ENCODE peak calls at places on chromosomes 6 and 20, in four cellular contexts. R, K, X and C are unnamed samples.

GRCh38 chr20:2101057-2101934 is at the start of gene STK35:
- DNase-seq in R (no peak), K (no peak), X (no peak), C (peak)

GRCh38 chr6:111614833-111615582 is 9.3 kb upstream of the TRAF3IP2 start:
- DNase-seq in R (peak), K (no peak), X (no peak), C (no peak)

GRCh38 chr6:154111025-154111424 is 72.0 kb downstream of the OPRM1 start:
- DNase-seq in R (no peak), K (no peak), X (no peak), C (no peak)

GRCh38 chr20:58652606-58653303 is 1.7 kb downstream of the STX16 start:
- DNase-seq in R (no peak), K (no peak), X (no peak), C (no peak)

GRCh38 chr6:167863897-167864296 is 37.2 kb downstream of the AFDN start:
- DNase-seq in R (no peak), K (no peak), X (no peak), C (no peak)

GRCh38 chr6:8859501-8859900 is 424.2 kb upstream of the SLC35B3 start:
- DNase-seq in R (no peak), K (no peak), X (no peak), C (no peak)

GRCh38 chr20:37522258-37523011 is 1.4 kb downstream of the NNAT start:
- DNase-seq in R (peak), K (no peak), X (no peak), C (no peak)

GRCh38 chr20:3093861-3094361 is 9.4 kb upstream of the AVP start:
- DNase-seq in R (no peak), K (no peak), X (no peak), C (no peak)

GRCh38 chr6:38876470-38876869 is 161.4 kb downstream of the DNAH8 start:
- DNase-seq in R (no peak), K (no peak), X (no peak), C (no peak)

GRCh38 chr20:57560554-57561355 is at the start of gene PCK1:
- DNase-seq in R (no peak), K (no peak), X (no peak), C (no peak)
- H3K4me3 ChIP-seq in R (no peak), K (no peak), X (no peak), C (no peak)

DNA sequence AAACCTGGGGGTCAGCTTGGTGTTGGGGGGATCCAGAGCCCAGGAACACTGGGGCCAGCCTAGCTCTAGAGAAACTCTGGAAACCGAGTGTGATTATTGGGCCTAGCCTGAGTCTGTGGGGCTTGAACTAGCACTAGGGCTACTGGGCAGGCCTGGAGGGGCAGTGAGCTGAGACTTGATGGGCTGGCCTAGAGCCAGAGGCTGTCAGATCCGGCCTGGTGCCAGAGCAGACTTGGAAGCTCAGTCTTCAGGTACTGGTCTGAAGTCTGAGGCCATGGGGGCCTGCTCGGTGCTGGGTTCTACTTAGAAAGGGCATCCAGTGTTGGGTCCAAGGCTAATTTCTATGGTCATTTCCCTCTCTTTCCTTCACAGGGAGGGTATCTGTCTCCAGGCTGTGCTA is 2.7 kb downstream of the DEFB112 start:
- DNase-seq in R (no peak), K (no peak), X (no peak), C (no peak)
- H3K4me3 ChIP-seq in R (no peak), K (no peak), X (no peak), C (no peak)

DNA sequence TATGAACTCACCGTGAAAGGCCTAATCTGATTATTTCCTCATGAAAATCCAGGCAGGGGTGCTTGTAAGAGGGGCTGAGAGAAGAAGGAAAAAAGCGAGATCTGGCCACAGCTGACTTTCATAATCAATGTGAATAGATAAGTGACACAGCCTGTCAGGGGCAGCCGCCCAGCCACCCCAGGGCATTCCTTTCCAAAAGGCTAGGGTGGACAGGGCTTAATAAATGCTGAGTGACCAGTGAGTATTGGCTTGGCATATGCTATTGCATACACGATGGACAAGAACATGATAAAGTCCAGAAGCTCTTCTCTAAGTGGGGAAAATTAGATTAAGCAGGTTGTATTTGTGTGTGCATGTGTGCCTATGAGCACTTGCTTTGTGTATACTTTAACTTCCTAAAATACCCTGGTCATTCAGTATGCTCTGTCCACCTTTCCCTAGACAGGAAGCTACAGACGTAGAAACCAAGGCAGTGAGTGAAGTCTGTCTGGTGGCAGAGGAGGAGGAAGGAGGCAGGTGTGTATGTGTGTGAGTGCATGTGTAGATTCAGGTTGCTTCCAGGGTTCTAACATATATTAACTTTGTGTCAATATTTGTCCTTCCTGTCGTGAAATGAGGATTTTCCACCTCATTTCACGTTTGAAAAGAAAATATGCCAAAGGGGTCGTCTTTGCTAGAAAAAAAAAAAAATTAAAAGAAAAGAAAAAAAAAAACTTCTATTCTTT is 411.7 kb downstream of the PKHD1 start:
- DNase-seq in R (peak), K (no peak), X (no peak), C (no peak)
- H3K4me3 ChIP-seq in R (no peak), K (no peak), X (no peak), C (no peak)

DNA sequence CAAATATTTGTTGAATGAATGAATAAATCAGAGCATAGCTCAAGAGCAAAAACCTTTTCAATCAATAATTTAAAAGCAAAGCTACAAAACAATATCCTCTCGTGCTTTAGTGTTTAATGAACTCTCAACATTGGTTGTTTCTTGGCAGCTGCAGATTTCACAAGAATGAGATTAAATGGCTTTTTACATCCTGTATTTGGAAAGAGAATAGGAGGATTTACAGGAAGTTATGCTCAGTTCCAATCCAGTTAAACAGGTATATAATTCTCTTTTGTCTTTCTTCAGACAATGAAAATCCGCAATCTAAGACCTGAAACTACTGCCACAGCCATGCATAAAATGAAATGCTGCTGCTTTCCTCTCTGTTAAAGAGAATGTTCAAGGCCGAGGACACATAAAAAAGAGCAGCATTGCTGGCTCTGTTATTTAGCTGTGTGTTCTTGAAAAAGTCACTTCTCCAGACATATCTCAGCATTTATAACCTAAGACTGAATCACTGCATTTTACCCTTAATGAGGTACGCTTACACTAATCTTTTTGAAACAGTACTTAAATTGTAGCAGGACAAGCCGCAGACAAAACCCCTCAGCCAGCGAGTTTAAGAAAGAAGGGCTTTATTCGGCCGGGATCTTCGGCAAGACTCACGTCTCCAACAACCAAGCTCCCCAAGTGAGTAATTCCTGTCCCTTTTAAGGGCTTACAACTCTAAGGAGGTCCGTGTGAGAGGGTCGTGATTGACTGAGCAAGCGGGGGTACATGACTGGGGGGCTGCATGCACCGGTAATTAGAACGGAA is 3.6 kb downstream of the C6orf52 start:
- DNase-seq in R (peak), K (no peak), X (no peak), C (no peak)
- H3K4me3 ChIP-seq in R (no peak), K (no peak), X (no peak), C (no peak)

GRCh38 chr6:20811112-20811746 is 277.0 kb downstream of the CDKAL1 start:
- DNase-seq in R (peak), K (peak), X (no peak), C (no peak)
- H3K4me3 ChIP-seq in R (no peak), K (no peak), X (no peak), C (no peak)

DNA sequence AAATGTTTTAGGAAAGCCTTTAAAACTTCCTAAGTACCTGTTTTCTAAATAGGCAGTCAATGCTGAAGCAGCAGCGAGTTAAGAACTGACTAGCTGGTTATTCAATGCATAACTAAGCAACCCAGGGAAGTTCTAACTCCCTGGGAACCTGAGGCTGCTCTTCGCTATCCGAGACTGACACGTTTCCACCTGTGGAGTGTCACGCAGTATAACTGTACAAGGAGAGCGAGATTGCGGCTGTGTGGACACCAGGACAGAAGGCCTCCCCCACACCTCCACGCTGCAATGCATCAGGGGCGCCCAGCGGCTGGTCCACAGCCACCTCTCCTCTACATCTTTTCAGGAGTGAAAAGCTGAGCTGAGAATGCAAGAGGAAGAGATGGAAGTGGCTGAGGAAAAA is 8.0 kb downstream of the PXDC1 start:
- DNase-seq in R (no peak), K (no peak), X (peak), C (no peak)
- H3K4me3 ChIP-seq in R (no peak), K (no peak), X (peak), C (no peak)

GRCh38 chr6:122995930-122996796 is at the start of gene CLVS2:
- DNase-seq in R (peak), K (no peak), X (no peak), C (no peak)

GRCh38 chr6:122997541-122998150 is 1.6 kb downstream of the CLVS2 start:
- DNase-seq in R (no peak), K (no peak), X (no peak), C (no peak)

GRCh38 chr6:122998403-122998965 is 2.4 kb downstream of the CLVS2 start:
- DNase-seq in R (no peak), K (no peak), X (no peak), C (no peak)

GRCh38 chr6:122994256-122994655 is 1.8 kb upstream of the CLVS2 start:
- DNase-seq in R (no peak), K (no peak), X (no peak), C (no peak)

GRCh38 chr6:122996797-122997520 is 924 bp downstream of the CLVS2 start:
- DNase-seq in R (no peak), K (no peak), X (no peak), C (no peak)
- H3K4me3 ChIP-seq in R (peak), K (peak), X (peak), C (no peak)